ENCODE peak calls at places on chromosomes 5 and 9, in eight cellular contexts. One of them, this sample, is unnamed.

GRCh38 chr5:5340206-5340729 is 82.2 kb upstream of the ICE1 start:
- DNase-seq in central memory CD4-positive, alpha-beta T cell: no peak
- DNase-seq in putamen: peak; percentile 11
- DNase-seq in activated CD4-positive, alpha-beta T cell treated with anti-CD3 and anti-CD28 coated beads, Interleukin-2, amount 50 U/mL, for 1 hour: no peak
- DNase-seq in HT1080: peak; percentile 99
- DNase-seq in A673: peak; percentile 97
- DNase-seq in SW480: peak; percentile 79
- DNase-seq in GM23338: peak; percentile 75
- DNase-seq in this sample: peak; percentile 93

GRCh38 chr9:104025945-104026344 is 68.2 kb upstream of the SMC2 start:
- DNase-seq in central memory CD4-positive, alpha-beta T cell: no peak
- DNase-seq in putamen: no peak
- DNase-seq in activated CD4-positive, alpha-beta T cell treated with anti-CD3 and anti-CD28 coated beads, Interleukin-2, amount 50 U/mL, for 1 hour: no peak
- DNase-seq in HT1080: no peak
- DNase-seq in A673: no peak
- DNase-seq in SW480: no peak
- DNase-seq in GM23338: no peak
- DNase-seq in this sample: no peak

GRCh38 chr5:6757414-6757969 is 44.3 kb downstream of the TENT4A start:
- DNase-seq in central memory CD4-positive, alpha-beta T cell: no peak
- DNase-seq in putamen: no peak
- DNase-seq in activated CD4-positive, alpha-beta T cell treated with anti-CD3 and anti-CD28 coated beads, Interleukin-2, amount 50 U/mL, for 1 hour: no peak
- DNase-seq in HT1080: no peak
- DNase-seq in A673: no peak
- DNase-seq in SW480: no peak
- DNase-seq in GM23338: no peak
- DNase-seq in this sample: no peak

GRCh38 chr5:135565256-135565655 is 13.5 kb downstream of the CXCL14 start:
- DNase-seq in central memory CD4-positive, alpha-beta T cell: no peak
- DNase-seq in putamen: no peak
- DNase-seq in activated CD4-positive, alpha-beta T cell treated with anti-CD3 and anti-CD28 coated beads, Interleukin-2, amount 50 U/mL, for 1 hour: no peak
- DNase-seq in HT1080: no peak
- DNase-seq in A673: no peak
- DNase-seq in SW480: no peak
- DNase-seq in GM23338: no peak
- DNase-seq in this sample: no peak

GRCh38 chr5:153425914-153426313 is 64.6 kb upstream of the GRIA1 start:
- DNase-seq in central memory CD4-positive, alpha-beta T cell: no peak
- DNase-seq in putamen: no peak
- DNase-seq in activated CD4-positive, alpha-beta T cell treated with anti-CD3 and anti-CD28 coated beads, Interleukin-2, amount 50 U/mL, for 1 hour: no peak
- DNase-seq in HT1080: no peak
- DNase-seq in A673: no peak
- DNase-seq in SW480: peak; percentile 10
- DNase-seq in GM23338: peak; percentile 67
- DNase-seq in this sample: no peak

GRCh38 chr5:179278119-179278518 is 67.1 kb downstream of the ADAMTS2 start:
- DNase-seq in central memory CD4-positive, alpha-beta T cell: no peak
- DNase-seq in putamen: no peak
- DNase-seq in activated CD4-positive, alpha-beta T cell treated with anti-CD3 and anti-CD28 coated beads, Interleukin-2, amount 50 U/mL, for 1 hour: no peak
- DNase-seq in HT1080: no peak
- DNase-seq in A673: peak; percentile 21
- DNase-seq in SW480: peak; percentile 20
- DNase-seq in GM23338: peak; percentile 41
- DNase-seq in this sample: no peak

GRCh38 chr9:131020388-131020787 is 11.4 kb downstream of the LAMC3 start:
- DNase-seq in central memory CD4-positive, alpha-beta T cell: no peak
- DNase-seq in putamen: no peak
- DNase-seq in activated CD4-positive, alpha-beta T cell treated with anti-CD3 and anti-CD28 coated beads, Interleukin-2, amount 50 U/mL, for 1 hour: no peak
- DNase-seq in HT1080: peak; percentile 33
- DNase-seq in A673: no peak
- DNase-seq in SW480: no peak
- DNase-seq in GM23338: no peak
- DNase-seq in this sample: peak; percentile 61

GRCh38 chr5:119417891-119418781 is 34.2 kb upstream of the HSD17B4 start:
- DNase-seq in central memory CD4-positive, alpha-beta T cell: no peak
- DNase-seq in putamen: no peak
- DNase-seq in activated CD4-positive, alpha-beta T cell treated with anti-CD3 and anti-CD28 coated beads, Interleukin-2, amount 50 U/mL, for 1 hour: no peak
- DNase-seq in HT1080: no peak
- DNase-seq in A673: peak; percentile 79
- DNase-seq in SW480: no peak
- DNase-seq in GM23338: no peak
- DNase-seq in this sample: peak; percentile 38

GRCh38 chr9:129902735-129903134 is 67.5 kb downstream of the USP20 start:
- DNase-seq in central memory CD4-positive, alpha-beta T cell: no peak
- DNase-seq in putamen: no peak
- DNase-seq in activated CD4-positive, alpha-beta T cell treated with anti-CD3 and anti-CD28 coated beads, Interleukin-2, amount 50 U/mL, for 1 hour: no peak
- DNase-seq in HT1080: no peak
- DNase-seq in A673: no peak
- DNase-seq in SW480: no peak
- DNase-seq in GM23338: no peak
- DNase-seq in this sample: no peak

GRCh38 chr5:151775025-151775606 is 3.4 kb downstream of the G3BP1 start:
- DNase-seq in central memory CD4-positive, alpha-beta T cell: no peak
- DNase-seq in putamen: no peak
- DNase-seq in activated CD4-positive, alpha-beta T cell treated with anti-CD3 and anti-CD28 coated beads, Interleukin-2, amount 50 U/mL, for 1 hour: no peak
- DNase-seq in HT1080: no peak
- DNase-seq in A673: no peak
- DNase-seq in SW480: no peak
- DNase-seq in GM23338: no peak
- DNase-seq in this sample: no peak